ENCODE peak calls at places on chromosomes 5 and 9, in nine cellular contexts. One of them, this sample, is unnamed.

GRCh38 chr9:135502873-135503321 is 2.4 kb downstream of the MRPS2 start:
- DNase-seq in OCI-LY7: no peak
- DNase-seq in prostate gland: no peak
- DNase-seq in T-cell: no peak
- DNase-seq in neural crest cell: no peak
- DNase-seq in NCI-H1417 treated with DMSO at 0.1 percent for 48 hours: no peak
- DNase-seq in neural progenitor cell: no peak
- DNase-seq in substantia nigra: no peak
- DNase-seq in sigmoid colon: peak
- DNase-seq in this sample: peak

GRCh38 chr5:52893863-52894262 is 95.3 kb upstream of the ITGA2 start:
- DNase-seq in OCI-LY7: no peak
- DNase-seq in prostate gland: no peak
- DNase-seq in T-cell: no peak
- DNase-seq in neural crest cell: no peak
- DNase-seq in NCI-H1417 treated with DMSO at 0.1 percent for 48 hours: no peak
- DNase-seq in neural progenitor cell: no peak
- DNase-seq in substantia nigra: no peak
- DNase-seq in sigmoid colon: no peak
- DNase-seq in this sample: no peak

GRCh38 chr5:177478711-177479646 is 5.5 kb upstream of the DBN1 start:
- DNase-seq in OCI-LY7: no peak
- DNase-seq in prostate gland: peak
- DNase-seq in T-cell: no peak
- DNase-seq in neural crest cell: no peak
- DNase-seq in NCI-H1417 treated with DMSO at 0.1 percent for 48 hours: no peak
- DNase-seq in neural progenitor cell: no peak
- DNase-seq in substantia nigra: no peak
- DNase-seq in sigmoid colon: peak
- DNase-seq in this sample: no peak

GRCh38 chr9:98884849-98885248 is 58.9 kb upstream of the COL15A1 start:
- DNase-seq in OCI-LY7: no peak
- DNase-seq in prostate gland: no peak
- DNase-seq in T-cell: no peak
- DNase-seq in neural crest cell: no peak
- DNase-seq in NCI-H1417 treated with DMSO at 0.1 percent for 48 hours: no peak
- DNase-seq in neural progenitor cell: no peak
- DNase-seq in substantia nigra: no peak
- DNase-seq in sigmoid colon: no peak
- DNase-seq in this sample: no peak

GRCh38 chr9:77999231-77999631 is 32.4 kb downstream of the GNAQ start:
- DNase-seq in OCI-LY7: no peak
- DNase-seq in prostate gland: no peak
- DNase-seq in T-cell: no peak
- DNase-seq in neural crest cell: no peak
- DNase-seq in NCI-H1417 treated with DMSO at 0.1 percent for 48 hours: no peak
- DNase-seq in neural progenitor cell: no peak
- DNase-seq in substantia nigra: no peak
- DNase-seq in sigmoid colon: no peak
- DNase-seq in this sample: no peak

GRCh38 chr9:128742401-128742800 is 18.5 kb upstream of the ZDHHC12 start:
- DNase-seq in OCI-LY7: no peak
- DNase-seq in prostate gland: no peak
- DNase-seq in T-cell: no peak
- DNase-seq in neural crest cell: no peak
- DNase-seq in NCI-H1417 treated with DMSO at 0.1 percent for 48 hours: no peak
- DNase-seq in neural progenitor cell: no peak
- DNase-seq in substantia nigra: no peak
- DNase-seq in sigmoid colon: no peak
- DNase-seq in this sample: no peak

GRCh38 chr5:166768536-166768935 is 1522.9 kb upstream of the WWC1 start:
- DNase-seq in OCI-LY7: no peak
- DNase-seq in prostate gland: no peak
- DNase-seq in T-cell: no peak
- DNase-seq in neural crest cell: no peak
- DNase-seq in NCI-H1417 treated with DMSO at 0.1 percent for 48 hours: no peak
- DNase-seq in neural progenitor cell: no peak
- DNase-seq in substantia nigra: no peak
- DNase-seq in sigmoid colon: no peak
- DNase-seq in this sample: no peak

GRCh38 chr5:169762338-169763095 is 125.4 kb downstream of the DOCK2 start:
- DNase-seq in OCI-LY7: no peak
- DNase-seq in prostate gland: no peak
- DNase-seq in T-cell: no peak
- DNase-seq in neural crest cell: no peak
- DNase-seq in NCI-H1417 treated with DMSO at 0.1 percent for 48 hours: no peak
- DNase-seq in neural progenitor cell: no peak
- DNase-seq in substantia nigra: no peak
- DNase-seq in sigmoid colon: no peak
- DNase-seq in this sample: no peak

GRCh38 chr9:78932849-78933627 is 636.1 kb downstream of the PSAT1 start:
- DNase-seq in OCI-LY7: no peak
- DNase-seq in prostate gland: no peak
- DNase-seq in T-cell: no peak
- DNase-seq in neural crest cell: no peak
- DNase-seq in NCI-H1417 treated with DMSO at 0.1 percent for 48 hours: no peak
- DNase-seq in neural progenitor cell: no peak
- DNase-seq in substantia nigra: no peak
- DNase-seq in sigmoid colon: no peak
- DNase-seq in this sample: no peak

GRCh38 chr9:8762676-8763075 is 963.1 kb upstream of the DMAC1 start:
- DNase-seq in OCI-LY7: no peak
- DNase-seq in prostate gland: no peak
- DNase-seq in T-cell: no peak
- DNase-seq in neural crest cell: no peak
- DNase-seq in NCI-H1417 treated with DMSO at 0.1 percent for 48 hours: no peak
- DNase-seq in neural progenitor cell: peak
- DNase-seq in substantia nigra: no peak
- DNase-seq in sigmoid colon: no peak
- DNase-seq in this sample: no peak

GRCh38 chr9:75448955-75449354 is 360.6 kb downstream of the OSTF1 start:
- DNase-seq in OCI-LY7: no peak
- DNase-seq in prostate gland: no peak
- DNase-seq in T-cell: no peak
- DNase-seq in neural crest cell: no peak
- DNase-seq in NCI-H1417 treated with DMSO at 0.1 percent for 48 hours: no peak
- DNase-seq in neural progenitor cell: no peak
- DNase-seq in substantia nigra: no peak
- DNase-seq in sigmoid colon: no peak
- DNase-seq in this sample: no peak